ENCODE peak calls at places on chromosomes 13 and 19, in eight cellular contexts. Z is lower leg skin; A is EL; G is ELF-1; T is stimulated activated CD8-positive, alpha-beta memory T cell treated with anti-CD3 and anti-CD28 coated beads, Interleukin-15, amount 100 ng/mL, for 1 hour; D is head of caudate nucleus; R is SW 1271; O is AG09309. Q is an unnamed sample.

GRCh38 chr13:76968041-76968440 is 19.7 kb downstream of the ACOD1 start:
- DNase-seq in T (no peak), Z (no peak), R (no peak), O (no peak), A (no peak), D (no peak), G (peak; percentile 89), Q (no peak)

GRCh38 chr13:75789451-75790197 is 153.5 kb downstream of the LMO7 start:
- DNase-seq in O (no peak), Z (no peak), D (no peak), A (no peak), G (no peak), T (no peak), R (no peak), Q (peak; percentile 10)

GRCh38 chr13:43797869-43798268 is 11.1 kb upstream of the ENOX1 start:
- DNase-seq in T (no peak), Z (no peak), A (no peak), G (no peak), D (no peak), R (no peak), O (no peak), Q (peak; percentile 32)

GRCh38 chr13:48942131-48942530 is 33.6 kb upstream of the FNDC3A start:
- DNase-seq in D (no peak), T (no peak), O (peak; percentile 17), Z (no peak), R (no peak), G (no peak), A (peak; percentile 59), Q (peak; percentile 77)

GRCh38 chr19:35363711-35364425 is 5.6 kb downstream of the FFAR3 start:
- DNase-seq in R (no peak), D (no peak), A (no peak), Z (no peak), O (no peak), G (no peak), T (no peak), Q (no peak)

GRCh38 chr13:113616281-113616906 is 31.8 kb downstream of the TFDP1 start:
- DNase-seq in O (no peak), R (no peak), A (no peak), D (no peak), T (no peak), Z (no peak), G (no peak), Q (no peak)

GRCh38 chr19:45691516-45692186 is at the start of gene SNRPD2:
- DNase-seq in T (peak; percentile 88), R (peak; percentile 62), D (peak; percentile 97), A (peak; percentile 96), O (peak; percentile 78), G (peak; percentile 98), Z (peak; percentile 92), Q (peak; percentile 98)

GRCh38 chr13:44231786-44232516 is 141.7 kb upstream of the SERP2 start:
- DNase-seq in G (peak; percentile 94), Z (peak; percentile 82), T (no peak), O (peak; percentile 86), R (no peak), A (peak; percentile 88), D (no peak), Q (peak; percentile 95)

GRCh38 chr19:3575260-3575741 is 2.6 kb downstream of the HMG20B start:
- DNase-seq in O (no peak), G (peak; percentile 80), A (no peak), R (no peak), D (peak; percentile 51), Z (no peak), T (no peak), Q (no peak)

GRCh38 chr13:79318664-79319063 is 87.4 kb downstream of the RBM26 start:
- DNase-seq in O (no peak), Z (no peak), T (no peak), D (no peak), A (no peak), R (no peak), G (no peak), Q (no peak)

GRCh38 chr13:29993716-29994488 is 143.5 kb upstream of the UBL3 start:
- DNase-seq in O (peak; percentile 72), D (no peak), A (peak; percentile 85), Z (no peak), R (no peak), G (no peak), T (no peak), Q (peak; percentile 96)

GRCh38 chr19:35986664-35987570 is 8.1 kb upstream of the SDHAF1 start:
- DNase-seq in T (no peak), A (no peak), R (no peak), D (peak; percentile 55), O (no peak), G (peak; percentile 36), Z (peak; percentile 38), Q (peak; percentile 48)

GRCh38 chr13:112452380-112453206 is 76.4 kb downstream of the SPACA7 start:
- DNase-seq in D (no peak), O (no peak), R (no peak), G (no peak), A (no peak), Z (no peak), T (no peak), Q (no peak)

GRCh38 chr19:708154-709141 is at the start of gene PALM:
- DNase-seq in A (no peak), Z (no peak), O (no peak), R (no peak), D (peak; percentile 54), T (no peak), G (peak; percentile 41), Q (no peak)

GRCh38 chr19:10419646-10420443 is 493 bp upstream of the PDE4A start:
- DNase-seq in T (no peak), R (peak; percentile 65), Z (no peak), A (peak; percentile 65), D (no peak), O (no peak), G (peak; percentile 95), Q (peak; percentile 71)

GRCh38 chr19:44515907-44516306 is 13.6 kb downstream of the CEACAM20 start:
- DNase-seq in O (no peak), Z (no peak), D (no peak), A (no peak), T (no peak), G (no peak), R (no peak), Q (no peak)

GRCh38 chr13:18978447-18978846 is 203.2 kb downstream of the TUBA3C start:
- DNase-seq in R (no peak), T (no peak), A (no peak), Z (no peak), G (no peak), D (no peak), O (no peak), Q (no peak)

GRCh38 chr13:111853766-111854165 is 213.2 kb upstream of the SOX1 start:
- DNase-seq in A (no peak), T (no peak), D (no peak), Z (no peak), R (no peak), G (no peak), O (no peak), Q (no peak)

GRCh38 chr19:3024870-3025515 is 4.1 kb downstream of the TLE2 start:
- DNase-seq in D (no peak), G (peak; percentile 74), T (no peak), A (no peak), Z (no peak), O (no peak), R (no peak), Q (no peak)

GRCh38 chr19:40745402-40745780 is 4.9 kb downstream of the ACTMAP start:
- DNase-seq in A (peak; percentile 72), G (peak; percentile 23), Z (no peak), D (no peak), T (no peak), R (no peak), O (no peak), Q (peak; percentile 50)

GRCh38 chr19:30209617-30210600 is 162.3 kb upstream of the ZNF536 start:
- DNase-seq in A (no peak), G (no peak), D (no peak), Z (peak; percentile 6), O (no peak), T (no peak), R (no peak), Q (no peak)

GRCh38 chr19:12195501-12195860 is 32.6 kb downstream of the ZNF136 start:
- DNase-seq in A (no peak), R (no peak), D (no peak), G (no peak), O (no peak), Z (no peak), T (no peak), Q (peak; percentile 15)

GRCh38 chr19:34224996-34225658 is 29.2 kb upstream of the GARRE1 start:
- DNase-seq in O (no peak), A (peak; percentile 58), R (no peak), G (peak; percentile 18), Z (no peak), D (no peak), T (no peak), Q (peak; percentile 59)

GRCh38 chr13:73492811-73493210 is 434.0 kb downstream of the KLF5 start:
- DNase-seq in G (no peak), D (no peak), A (no peak), Z (no peak), T (no peak), O (no peak), R (no peak), Q (no peak)